ENCODE peak calls at places on chromosomes 1 and 21, in four cellular contexts. C is AG04449, Z is stomach, M is fibroblast of lung. D is an unnamed sample.

GRCh38 chr1:183834568-183834967 is 29.6 kb downstream of the RGL1 start:
- DNase-seq in C (no peak), Z (no peak), M (no peak), D (peak)

GRCh38 chr1:114153051-114153620 is 533 bp downstream of the SYT6 start:
- DNase-seq in C (no peak), Z (no peak), M (no peak), D (no peak)

GRCh38 chr1:114779722-114780121 is 763 bp downstream of the SIKE1 start:
- DNase-seq in C (no peak), Z (no peak), M (no peak), D (no peak)

GRCh38 chr1:62687903-62688686 is at the start of gene DOCK7:
- DNase-seq in C (no peak), Z (peak), M (peak), D (peak)

GRCh38 chr1:33338495-33339211 is 17.8 kb upstream of the A3GALT2 start:
- DNase-seq in C (no peak), Z (peak), M (peak), D (no peak)

GRCh38 chr1:91549041-91549735 is 48.5 kb downstream of the CDC7 start:
- DNase-seq in C (no peak), Z (no peak), M (no peak), D (no peak)

GRCh38 chr1:165695011-165695410 is 3.4 kb downstream of the ALDH9A1 start:
- DNase-seq in C (no peak), Z (no peak), M (no peak), D (no peak)

GRCh38 chr1:55107111-55107510 is 67.8 kb downstream of the PCSK9 start:
- DNase-seq in C (no peak), Z (no peak), M (no peak), D (no peak)

GRCh38 chr1:157155658-157156057 is 17.5 kb upstream of the ETV3 start:
- DNase-seq in C (no peak), Z (no peak), M (no peak), D (peak)

GRCh38 chr1:93591833-93592635 is 89.6 kb downstream of the BCAR3 start:
- DNase-seq in C (no peak), Z (peak), M (peak), D (no peak)

GRCh38 chr1:25182629-25183028 is 49.7 kb downstream of the SYF2 start:
- DNase-seq in C (peak), Z (peak), M (peak), D (no peak)

GRCh38 chr1:222071313-222071886 is 329.5 kb upstream of the DUSP10 start:
- DNase-seq in C (no peak), Z (no peak), M (peak), D (no peak)

GRCh38 chr1:30675761-30676160 is 47.6 kb downstream of the MATN1 start:
- DNase-seq in C (peak), Z (no peak), M (peak), D (no peak)

GRCh38 chr1:34681481-34682451 is 73.1 kb upstream of the GJB5 start:
- DNase-seq in C (no peak), Z (peak), M (peak), D (peak)

GRCh38 chr1:110106013-110106941 is 6.0 kb upstream of the UBL4B start:
- DNase-seq in C (no peak), Z (peak), M (peak), D (peak)

GRCh38 chr1:201022824-201023516 is 544 bp downstream of the KIF21B start:
- DNase-seq in C (no peak), Z (no peak), M (no peak), D (no peak)

GRCh38 chr1:42941640-42942330 is 16.9 kb downstream of the SLC2A1 start:
- DNase-seq in C (no peak), Z (peak), M (peak), D (peak)

GRCh38 chr1:19465650-19466049 is 19.7 kb downstream of the CAPZB start:
- DNase-seq in C (no peak), Z (no peak), M (no peak), D (no peak)

DNA sequence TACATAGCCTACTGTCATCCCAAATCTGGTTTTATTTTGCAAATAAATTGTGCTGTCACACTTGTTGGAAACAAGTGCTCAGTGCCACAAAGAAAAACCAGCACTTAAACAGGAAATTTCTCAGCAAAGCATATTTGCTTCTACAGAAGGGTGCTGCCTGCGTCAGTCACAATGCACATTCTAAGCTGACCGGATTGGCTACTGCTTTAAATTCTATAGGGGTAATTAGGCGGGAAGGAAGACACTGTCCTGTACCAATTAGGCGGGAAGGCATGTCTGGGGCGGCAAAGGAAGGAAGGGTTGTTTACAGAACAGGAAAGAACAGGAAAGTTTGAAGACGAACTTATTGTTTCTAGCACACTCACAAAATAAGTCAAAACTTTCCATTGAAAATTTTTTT is 2.8 kb downstream of the IFI16 start:
- DNase-seq in C (no peak), Z (no peak), M (peak), D (peak)
- TF ChIP-seq CTCF in C (no peak), Z (no peak), M (no peak), D (no peak)

DNA sequence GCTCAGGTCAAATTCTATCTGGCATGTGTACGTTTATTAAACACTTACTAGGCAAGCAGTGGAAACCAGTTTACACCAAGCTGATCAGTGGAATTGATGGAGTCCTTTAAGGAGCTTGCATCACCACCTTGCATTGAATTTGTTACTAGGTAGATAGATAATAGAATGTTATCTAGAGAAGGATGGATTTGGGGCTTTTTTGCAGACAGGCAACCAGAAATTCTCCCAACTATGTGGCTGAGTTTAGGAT is 44.9 kb downstream of the HHAT start:
- DNase-seq in C (no peak), Z (no peak), M (no peak), D (no peak)
- H3K4me3 ChIP-seq in C (no peak), Z (no peak), M (no peak), D (no peak)

GRCh38 chr21:39710866-39711265 is 34.1 kb upstream of the IGSF5 start:
- DNase-seq in C (no peak), Z (no peak), M (no peak), D (no peak)

GRCh38 chr21:39714331-39714730 is 30.7 kb upstream of the IGSF5 start:
- DNase-seq in C (no peak), Z (no peak), M (no peak), D (no peak)

GRCh38 chr21:39713905-39714304 is 31.1 kb upstream of the IGSF5 start:
- DNase-seq in C (no peak), Z (no peak), M (peak), D (no peak)

GRCh38 chr21:39715804-39716397 is 29.1 kb upstream of the IGSF5 start:
- DNase-seq in C (no peak), Z (peak), M (peak), D (peak)

GRCh38 chr21:39712976-39713375 is 32.0 kb upstream of the IGSF5 start:
- DNase-seq in C (no peak), Z (no peak), M (no peak), D (no peak)
- TF ChIP-seq CTCF in C (no peak), Z (no peak), M (no peak), D (no peak)

GRCh38 chr1:27032119-27032461 is 19.4 kb upstream of the TENT5B start:
- DNase-seq in C (no peak), Z (no peak), M (no peak), D (no peak)
- H3K4me3 ChIP-seq in C (no peak), Z (peak), M (no peak), D (no peak)

DNA sequence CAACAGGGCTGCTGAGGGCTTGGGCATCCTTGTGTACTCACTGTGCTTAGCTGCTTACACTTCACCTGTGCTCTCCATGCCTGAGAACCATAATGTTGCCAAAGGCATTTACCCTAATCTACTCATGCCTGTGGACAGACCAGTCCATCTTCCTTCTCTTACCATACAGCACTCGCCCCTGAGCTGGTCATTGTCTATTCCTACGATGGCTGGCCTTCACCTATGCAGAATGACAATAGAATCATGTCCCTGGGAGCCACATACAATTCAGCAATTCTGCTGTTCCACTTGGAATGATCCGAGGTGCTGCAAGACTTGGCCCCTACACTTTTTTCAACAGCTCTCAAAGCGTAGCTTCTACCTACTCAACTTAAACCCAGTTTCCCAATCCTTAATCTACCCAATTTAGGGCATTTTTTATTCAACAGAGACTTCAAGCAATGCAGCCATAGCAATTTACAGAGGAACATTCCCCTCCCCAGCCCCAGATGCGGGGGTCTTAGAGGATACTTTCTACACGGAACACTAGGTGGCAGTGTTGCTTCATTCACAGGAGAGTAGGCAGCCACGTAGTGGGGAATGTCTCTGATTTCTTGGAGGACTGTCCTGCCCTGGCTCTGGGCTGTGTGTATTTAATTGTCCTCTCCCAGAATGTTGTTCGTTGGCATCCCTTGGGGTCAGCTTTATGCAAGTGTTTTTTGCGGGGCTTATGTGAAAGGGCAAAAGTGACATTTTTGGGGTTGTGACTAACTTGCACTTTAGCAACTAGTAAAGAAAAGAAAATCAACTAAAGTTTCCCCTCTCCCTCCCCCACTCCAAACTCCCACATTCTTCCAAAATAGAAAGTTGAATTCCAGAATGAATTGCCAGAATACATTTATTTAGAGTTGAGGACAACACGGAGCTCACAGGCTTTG is 96.8 kb downstream of the PAPPA2 start:
- DNase-seq in C (no peak), Z (peak), M (peak), D (peak)
- TF ChIP-seq CTCF in C (peak), Z (peak), M (peak), D (peak)

DNA sequence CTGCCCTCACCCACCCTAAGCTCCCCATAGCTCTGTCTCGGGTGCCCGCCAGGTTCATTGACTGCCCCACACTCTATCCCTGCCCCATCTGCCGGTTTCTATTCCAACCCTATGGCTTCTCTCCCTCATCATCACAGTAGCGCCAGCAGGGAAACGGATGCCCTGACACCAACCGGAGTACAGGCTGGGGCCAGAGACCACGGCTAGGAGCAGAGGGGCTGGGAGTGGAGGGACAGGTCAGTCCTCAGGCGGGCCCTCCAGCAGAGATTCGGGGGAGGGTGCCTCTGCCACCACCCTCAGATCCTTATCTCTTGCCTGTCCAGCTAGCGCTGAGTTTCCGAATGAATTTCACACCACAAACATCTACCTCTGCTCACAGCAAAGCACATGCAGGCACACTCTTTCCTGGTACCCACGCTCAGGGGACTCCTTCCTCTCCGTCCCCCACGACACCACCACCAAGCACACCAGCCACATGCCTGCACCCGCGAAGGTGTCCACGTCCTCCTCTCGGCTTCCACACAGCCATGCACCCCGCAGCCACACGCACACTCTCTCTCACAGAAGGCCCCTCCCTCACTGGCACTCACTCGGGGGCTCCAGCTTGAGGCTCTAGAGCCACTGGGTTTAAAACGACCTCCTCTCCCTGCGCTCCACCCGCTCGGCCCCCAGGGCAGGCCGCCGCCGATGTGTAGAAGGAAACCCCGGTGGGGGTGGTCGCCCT is 7.2 kb downstream of the TAL1 start:
- DNase-seq in C (no peak), Z (no peak), M (no peak), D (no peak)
- H3K4me3 ChIP-seq in C (no peak), Z (peak), M (no peak), D (no peak)

GRCh38 chr1:26882696-26883095 is 7.4 kb downstream of the GPN2 start:
- DNase-seq in C (no peak), Z (no peak), M (no peak), D (no peak)

GRCh38 chr1:26889580-26890466 is at the start of gene GPN2:
- DNase-seq in C (peak), Z (peak), M (peak), D (peak)

GRCh38 chr1:26890467-26890796 is 349 bp upstream of the GPN2 start:
- DNase-seq in C (no peak), Z (no peak), M (no peak), D (no peak)

DNA sequence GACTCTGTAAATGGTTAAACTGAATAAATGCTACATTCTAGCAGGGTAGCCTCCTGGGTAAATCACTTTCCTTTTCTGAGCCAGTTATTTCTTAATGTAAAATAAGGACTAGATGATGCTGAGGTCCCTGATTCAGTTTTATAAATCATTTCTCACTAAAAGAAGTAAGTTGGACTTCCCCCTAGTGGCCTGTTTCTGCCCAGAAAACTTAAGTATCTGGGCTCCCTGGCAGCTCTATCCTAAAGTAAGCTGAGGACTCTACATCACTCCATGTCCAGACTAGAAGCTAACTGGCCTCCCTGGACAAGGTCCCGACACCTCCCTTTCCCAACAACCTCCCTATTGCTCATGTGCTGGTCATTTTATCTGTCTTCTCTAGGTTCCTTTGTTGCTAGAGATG is 3.0 kb downstream of the GPN2 start:
- DNase-seq in C (no peak), Z (no peak), M (peak), D (peak)
- TF ChIP-seq CTCF in C (peak), Z (no peak), M (peak), D (peak)